ENCODE peak calls at places on chromosomes 5 and 9, in seven cellular contexts. M is activated T-cell treated with anti-CD3 and anti-CD28 coated beads, Interleukin-2, amount 50 U/mL, for 72 hours; Q is fibroblast of the conjunctiva; O is cardiac fibroblast; A is substantia nigra; B is HTR-8/SVneo; J is ELR. P is an unnamed sample.

GRCh38 chr5:123387313-123387712 is 35.9 kb downstream of the CEP120 start:
- DNase-seq in M (no peak), Q (no peak), O (no peak), A (no peak), B (no peak), J (no peak), P (no peak)

GRCh38 chr5:134070979-134071849 is 43.3 kb upstream of the TCF7 start:
- DNase-seq in M (peak), Q (no peak), O (no peak), A (no peak), B (no peak), J (no peak), P (peak)

GRCh38 chr9:100098241-100098886 is 436 bp downstream of the ERP44 start:
- DNase-seq in M (peak), Q (no peak), O (peak), A (no peak), B (peak), J (peak), P (peak)

GRCh38 chr5:55926476-55926875 is 68.3 kb downstream of the IL6ST start:
- DNase-seq in M (no peak), Q (no peak), O (no peak), A (no peak), B (no peak), J (no peak), P (no peak)

GRCh38 chr9:15543033-15543791 is 9.6 kb upstream of the CCDC171 start:
- DNase-seq in M (no peak), Q (no peak), O (peak), A (no peak), B (no peak), J (peak), P (peak)

GRCh38 chr9:35776018-35776417 is 15.4 kb upstream of the NPR2 start:
- DNase-seq in M (no peak), Q (no peak), O (no peak), A (no peak), B (no peak), J (no peak), P (no peak)

GRCh38 chr5:74895906-74896305 is 29.7 kb upstream of the FAM169A start:
- DNase-seq in M (no peak), Q (peak), O (peak), A (no peak), B (peak), J (no peak), P (no peak)

GRCh38 chr5:151700816-151701215 is 14.1 kb upstream of the SPARC start:
- DNase-seq in M (no peak), Q (no peak), O (no peak), A (no peak), B (no peak), J (no peak), P (no peak)

GRCh38 chr5:32159328-32160072 is 14.6 kb downstream of the GOLPH3 start:
- DNase-seq in M (no peak), Q (no peak), O (no peak), A (no peak), B (no peak), J (no peak), P (no peak)

GRCh38 chr5:14112998-14113652 is 30.0 kb upstream of the TRIO start:
- DNase-seq in M (no peak), Q (no peak), O (no peak), A (no peak), B (no peak), J (no peak), P (no peak)

GRCh38 chr5:160083012-160083436 is 36.2 kb downstream of the PWWP2A start:
- DNase-seq in M (no peak), Q (peak), O (peak), A (no peak), B (peak), J (peak), P (no peak)

GRCh38 chr9:133835273-133835901 is 97.2 kb upstream of the SARDH start:
- DNase-seq in M (no peak), Q (no peak), O (no peak), A (no peak), B (no peak), J (no peak), P (no peak)

GRCh38 chr5:142977363-142978051 is 207.3 kb downstream of the ARHGAP26 start:
- DNase-seq in M (peak), Q (no peak), O (peak), A (no peak), B (peak), J (peak), P (peak)

GRCh38 chr5:30501065-30501464 is 692.4 kb upstream of the CDH6 start:
- DNase-seq in M (no peak), Q (no peak), O (no peak), A (no peak), B (no peak), J (no peak), P (no peak)

GRCh38 chr5:157748740-157749461 is 5.4 kb downstream of the LSM11 start:
- DNase-seq in M (no peak), Q (no peak), O (peak), A (no peak), B (peak), J (peak), P (no peak)

GRCh38 chr5:168672888-168673287 is 93.7 kb upstream of the PANK3 start:
- DNase-seq in M (no peak), Q (no peak), O (no peak), A (no peak), B (no peak), J (no peak), P (no peak)

GRCh38 chr5:29079771-29080170 is 2041.4 kb upstream of the CDH9 start:
- DNase-seq in M (no peak), Q (no peak), O (no peak), A (no peak), B (no peak), J (no peak), P (peak)

GRCh38 chr5:106759581-106759980 is 911.2 kb downstream of the EFNA5 start:
- DNase-seq in M (no peak), Q (peak), O (peak), A (no peak), B (no peak), J (peak), P (no peak)

GRCh38 chr5:99644822-99645221 is 716.0 kb upstream of the CHD1 start:
- DNase-seq in M (no peak), Q (no peak), O (no peak), A (no peak), B (no peak), J (no peak), P (no peak)

GRCh38 chr9:79895232-79895631 is 323.5 kb downstream of the TLE4 start:
- DNase-seq in M (no peak), Q (no peak), O (no peak), A (no peak), B (peak), J (no peak), P (no peak)

GRCh38 chr9:114452219-114453169 is 52.8 kb downstream of the WHRN start:
- DNase-seq in M (peak), Q (no peak), O (peak), A (no peak), B (no peak), J (no peak), P (no peak)

GRCh38 chr9:4678679-4679267 is 596 bp upstream of the CDC37L1 start:
- DNase-seq in M (peak), Q (no peak), O (peak), A (no peak), B (no peak), J (peak), P (peak)

GRCh38 chr9:123513554-123513953 is 157.6 kb downstream of the CRB2 start:
- DNase-seq in M (no peak), Q (no peak), O (no peak), A (no peak), B (no peak), J (no peak), P (no peak)

GRCh38 chr5:132506094-132506692 is 15.6 kb upstream of the IRF1 start:
- DNase-seq in M (peak), Q (peak), O (peak), A (no peak), B (peak), J (peak), P (peak)

GRCh38 chr9:86531273-86531672 is 177.1 kb upstream of the TUT7 start:
- DNase-seq in M (no peak), Q (peak), O (no peak), A (no peak), B (no peak), J (no peak), P (no peak)

P was measured in NB4.